ENCODE peak calls at places on chromosome 3, in nine cellular contexts. O is anterior cingulate cortex, G is cardiac fibroblast, L is neuronal stem cell, B is T-helper 17 cell, M is NCI-H774, H is NCI-H1092 treated with DMSO at 0.1 percent for 48 hours, J is astrocyte, N is H4. T is an unnamed sample.

GRCh38 chr3:31980530-31981205 is 394 bp downstream of the OSBPL10 start:
- DNase-seq in G (peak; percentile 57), N (peak; percentile 27), O (no peak), J (peak; percentile 60), B (peak; percentile 13), M (peak; percentile 34), L (peak; percentile 54), H (peak; percentile 39), T (no peak)

GRCh38 chr3:172522871-172523818 is at the start of gene TNFSF10:
- DNase-seq in H (no peak), M (peak; percentile 72), O (no peak), L (no peak), B (peak; percentile 29), N (no peak), G (no peak), J (peak; percentile 21), T (no peak)

GRCh38 chr3:186057594-186057993 is 51.3 kb downstream of the ETV5 start:
- DNase-seq in M (no peak), G (peak; percentile 90), H (no peak), N (peak; percentile 42), B (no peak), L (no peak), O (no peak), J (peak; percentile 91), T (no peak)

GRCh38 chr3:170599995-170600624 is 14.2 kb upstream of the SLC7A14 start:
- DNase-seq in G (no peak), N (no peak), H (no peak), M (no peak), J (no peak), B (no peak), O (no peak), L (no peak), T (no peak)

GRCh38 chr3:151395806-151396205 is 11.3 kb upstream of the P2RY12 start:
- DNase-seq in G (peak; percentile 82), B (no peak), H (no peak), O (no peak), J (peak; percentile 67), L (no peak), N (no peak), M (no peak), T (no peak)

GRCh38 chr3:164730810-164731209 is 347.5 kb downstream of the SI start:
- DNase-seq in M (no peak), B (no peak), O (no peak), N (no peak), J (no peak), G (no peak), L (no peak), H (no peak), T (no peak)

GRCh38 chr3:164458986-164459385 is 619.3 kb downstream of the SI start:
- DNase-seq in M (no peak), B (no peak), J (peak; percentile 76), N (peak; percentile 66), L (no peak), H (no peak), G (peak; percentile 86), O (no peak), T (no peak)

GRCh38 chr3:112653881-112654300 is 12.9 kb upstream of the CCDC80 start:
- DNase-seq in J (peak; percentile 94), L (no peak), H (no peak), N (no peak), B (no peak), M (no peak), G (peak; percentile 98), O (no peak), T (no peak)

GRCh38 chr3:123713211-123713610 is 128.4 kb upstream of the HACD2 start:
- DNase-seq in M (no peak), N (no peak), G (no peak), H (no peak), O (no peak), J (no peak), B (no peak), L (no peak), T (no peak)

GRCh38 chr3:42763023-42763422 is 10.0 kb downstream of the CCDC13 start:
- DNase-seq in B (no peak), G (peak; percentile 59), O (no peak), N (no peak), L (no peak), H (no peak), M (no peak), J (peak; percentile 44), T (no peak)

GRCh38 chr3:136984837-136985236 is 27.1 kb downstream of the IL20RB start:
- DNase-seq in L (no peak), M (no peak), H (no peak), O (no peak), J (peak; percentile 35), B (no peak), G (peak; percentile 35), N (peak; percentile 89), T (no peak)

T was measured in effector CD8-positive, alpha-beta T cell.